ENCODE peak calls at places on chromosomes 16 and 17, in six cellular contexts. R is pancreas, Y is GM23248, F is colonic mucosa, P is tibial artery, O is heart right ventricle. Z is an unnamed sample.
A peak's percentile ranks its signal among the peaks of the same experiment; 100 is the strongest.

GRCh38 chr17:82598256-82599011 is 49.8 kb downstream of the WDR45B start:
- DNase-seq in Y (peak; percentile 79), F (no peak), O (no peak), R (no peak), P (no peak), Z (no peak)

GRCh38 chr16:19188406-19188805 is 20.4 kb downstream of the SYT17 start:
- DNase-seq in O (no peak), F (no peak), R (no peak), Y (no peak), P (no peak), Z (no peak)

GRCh38 chr16:12488371-12488770 is 315.3 kb downstream of the CPPED1 start:
- DNase-seq in O (no peak), Y (no peak), R (no peak), P (no peak), F (no peak), Z (no peak)

GRCh38 chr17:31094600-31095238 is at the start of gene NF1:
- DNase-seq in R (peak; percentile 97), Y (peak; percentile 99), F (peak; percentile 97), O (peak; percentile 96), P (peak; percentile 98), Z (peak; percentile 98)

GRCh38 chr16:83200005-83200779 is 573.4 kb downstream of the CDH13 start:
- DNase-seq in Y (peak; percentile 68), P (no peak), F (no peak), O (peak; percentile 11), R (no peak), Z (no peak)

GRCh38 chr17:72237223-72237622 is 116.4 kb downstream of the SOX9 start:
- DNase-seq in Y (no peak), O (no peak), P (no peak), R (no peak), F (no peak), Z (no peak)

GRCh38 chr17:50206604-50207293 is 5.3 kb upstream of the COL1A1 start:
- DNase-seq in P (peak; percentile 83), R (no peak), O (peak; percentile 52), F (peak; percentile 42), Y (peak; percentile 85), Z (no peak)

GRCh38 chr17:51121620-51122472 is 1.2 kb upstream of the SPAG9 start:
- DNase-seq in O (peak; percentile 78), F (peak; percentile 93), P (peak; percentile 96), Y (peak; percentile 99), R (peak; percentile 93), Z (peak; percentile 94)

GRCh38 chr17:55319933-55320593 is 55.3 kb downstream of the HLF start:
- DNase-seq in O (no peak), P (no peak), F (no peak), R (no peak), Y (no peak), Z (no peak)

GRCh38 chr17:75835315-75835987 is 8.8 kb downstream of the UNC13D start:
- DNase-seq in F (no peak), O (no peak), R (no peak), P (no peak), Y (peak; percentile 50), Z (no peak)

GRCh38 chr17:74514632-74515035 is 16.6 kb downstream of the CD300LB start:
- DNase-seq in R (no peak), Y (peak; percentile 76), F (no peak), O (no peak), P (no peak), Z (no peak)

GRCh38 chr17:67519801-67520251 is 142.7 kb downstream of the PITPNC1 start:
- DNase-seq in F (no peak), P (no peak), O (no peak), R (no peak), Y (no peak), Z (no peak)

GRCh38 chr17:14494161-14494560 is 193.3 kb downstream of the HS3ST3B1 start:
- DNase-seq in P (no peak), R (no peak), F (no peak), Y (no peak), O (no peak), Z (no peak)

GRCh38 chr16:11673091-11674000 is 5.1 kb downstream of the SNN start:
- DNase-seq in F (no peak), R (no peak), O (peak; percentile 56), Y (no peak), P (no peak), Z (no peak)

GRCh38 chr16:67077871-67078270 is 31.9 kb upstream of the PHAF1 start:
- DNase-seq in P (no peak), Y (no peak), F (no peak), R (no peak), O (no peak), Z (no peak)

GRCh38 chr17:32281011-32281451 is 15.4 kb downstream of the RHBDL3 start:
- DNase-seq in P (no peak), F (no peak), Y (no peak), R (peak; percentile 37), O (peak; percentile 69), Z (no peak)

GRCh38 chr17:50270430-50271172 is 3.7 kb upstream of the TMEM92 start:
- DNase-seq in P (peak; percentile 76), F (peak; percentile 41), Y (peak; percentile 81), R (no peak), O (peak; percentile 37), Z (peak; percentile 73)

GRCh38 chr16:48000622-48001021 is 155.2 kb downstream of the ABCC12 start:
- DNase-seq in F (no peak), Y (no peak), O (no peak), R (no peak), P (no peak), Z (no peak)

GRCh38 chr17:33686171-33686570 is 393.1 kb upstream of the ASIC2 start:
- DNase-seq in F (peak; percentile 21), Y (no peak), R (no peak), O (no peak), P (no peak), Z (no peak)

GRCh38 chr16:82050506-82050905 is 15.5 kb downstream of the HSD17B2 start:
- DNase-seq in F (no peak), O (no peak), P (no peak), Y (no peak), R (no peak), Z (no peak)

GRCh38 chr17:78524870-78525510 is 52.2 kb downstream of the DNAH17 start:
- DNase-seq in O (no peak), F (no peak), R (no peak), Y (no peak), P (no peak), Z (peak; percentile 54)

GRCh38 chr16:27822529-27823437 is 240.7 kb downstream of the GSG1L start:
- DNase-seq in R (no peak), P (no peak), Y (no peak), F (no peak), O (no peak), Z (peak; percentile 13)

GRCh38 chr17:80146121-80147034 is 550 bp downstream of the EIF4A3 start:
- DNase-seq in Y (peak; percentile 56), F (peak; percentile 31), R (peak; percentile 10), O (no peak), P (no peak), Z (no peak)

GRCh38 chr16:31201511-31202401 is 804 bp downstream of the PYCARD start:
- DNase-seq in F (peak; percentile 84), O (peak; percentile 44), R (no peak), P (no peak), Y (peak; percentile 45), Z (peak; percentile 66)

GRCh38 chr17:33968350-33969044 is 286.6 kb upstream of the CCL2 start:
- DNase-seq in R (no peak), P (no peak), Y (peak; percentile 10), F (no peak), O (no peak), Z (no peak)

GRCh38 chr17:74295625-74296547 is 21.9 kb downstream of the DNAI2 start:
- DNase-seq in R (no peak), O (no peak), F (no peak), P (no peak), Y (peak; percentile 40), Z (no peak)

GRCh38 chr16:54145881-54146280 is 140.7 kb downstream of the IRX3 start:
- DNase-seq in O (no peak), F (no peak), R (no peak), P (no peak), Y (no peak), Z (no peak)

GRCh38 chr17:8459109-8459508 is 23.4 kb downstream of the NDEL1 start:
- DNase-seq in P (no peak), R (peak; percentile 53), O (no peak), F (no peak), Y (no peak), Z (no peak)

GRCh38 chr17:66682293-66682692 is 152.6 kb upstream of the CACNG5 start:
- DNase-seq in O (no peak), P (no peak), R (no peak), F (no peak), Y (no peak), Z (no peak)

GRCh38 chr17:71301063-71301462 is 819.8 kb upstream of the SOX9 start:
- DNase-seq in R (no peak), P (no peak), F (no peak), O (no peak), Y (no peak), Z (no peak)

GRCh38 chr16:4847774-4848587 is 700 bp downstream of the UBN1 start:
- DNase-seq in P (peak; percentile 82), R (peak; percentile 67), F (peak; percentile 53), Y (peak; percentile 80), O (peak; percentile 61), Z (peak; percentile 79)
- H3K4me1 ChIP-seq in P (peaks cover 56% of the 10 kb centered on the region), R (peaks cover 22% of the 10 kb centered on the region), F (peaks cover 34% of the 10 kb centered on the region), Y (peaks cover 50% of the 10 kb centered on the region), O (peaks cover 63% of the 10 kb centered on the region), Z (peaks cover 58% of the 10 kb centered on the region)

DNA sequence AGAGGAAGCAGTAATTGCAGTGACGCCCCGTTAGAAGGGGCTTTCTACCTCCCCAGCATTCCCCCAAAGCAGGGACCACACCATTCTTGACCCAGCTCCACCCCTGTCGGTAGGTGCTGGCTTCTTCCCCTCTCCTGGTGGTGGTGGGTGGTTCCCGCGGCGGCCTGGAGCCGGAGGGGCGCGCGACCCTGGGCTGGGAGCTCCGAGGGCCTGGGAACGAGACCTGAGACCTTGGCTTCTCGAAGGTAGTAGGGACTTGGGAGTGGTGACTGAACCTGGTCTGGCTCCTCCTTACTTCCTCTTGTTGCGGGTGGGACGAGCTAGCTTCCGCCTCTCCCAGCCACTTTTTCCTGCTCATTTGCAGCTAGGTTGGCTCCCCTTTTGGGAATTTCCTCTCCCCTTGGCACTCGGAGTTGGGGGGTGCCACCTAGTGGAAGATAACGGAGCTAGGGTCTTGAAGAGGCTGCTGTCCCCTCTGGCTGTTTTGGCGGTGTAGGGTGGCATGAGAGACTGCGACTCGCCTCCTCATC is 460 bp downstream of the GRN start:
- DNase-seq in Y (peak; percentile 73), P (no peak), R (no peak), F (peak; percentile 75), O (no peak), Z (no peak)
- H3K27ac ChIP-seq in Y (peak overlapping the region; percentile 44), P (peak overlapping the region; percentile 82), R (peak overlapping the region; percentile 78), F (peak overlapping the region; percentile 93), O (peak overlapping the region; percentile 75), Z (peak overlapping the region; percentile 86)

DNA sequence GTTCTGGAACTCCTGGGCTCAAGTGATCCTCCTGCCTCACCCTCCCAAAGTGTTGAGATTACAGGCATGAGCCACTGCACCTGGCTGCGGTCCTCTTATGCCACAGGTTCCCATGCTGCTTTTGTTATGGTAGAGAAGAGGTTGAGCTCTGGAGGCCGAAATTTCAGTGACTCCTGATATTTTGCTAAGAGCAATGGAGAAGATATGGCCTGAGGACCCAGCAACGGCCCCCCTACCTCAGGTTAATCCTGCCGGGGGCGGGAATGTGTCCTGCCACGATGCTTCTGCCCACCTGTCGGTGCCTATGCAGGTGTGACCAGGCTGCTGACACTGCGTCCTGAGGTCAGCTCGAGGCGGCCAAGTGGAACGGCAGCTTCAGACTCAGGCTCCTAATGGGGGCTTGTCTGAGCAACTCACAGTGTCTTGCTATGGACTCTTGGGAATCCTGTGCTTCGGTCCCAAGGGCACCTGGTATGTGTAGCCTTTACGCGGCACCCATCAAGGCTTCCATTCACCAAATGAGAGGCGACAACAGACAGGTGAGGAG is 7.6 kb upstream of the SEC14L1 start:
- DNase-seq in R (no peak), Y (no peak), F (no peak), O (no peak), P (no peak), Z (no peak)
- H3K4me1 ChIP-seq in R (no peaks in the 10 kb centered on the region), Y (peaks cover 36% of the 10 kb centered on the region), F (no peaks in the 10 kb centered on the region), O (peaks cover 26% of the 10 kb centered on the region), P (peaks cover 16% of the 10 kb centered on the region), Z (peaks cover 20% of the 10 kb centered on the region)

GRCh38 chr17:42347606-42348005 is 40.6 kb downstream of the STAT3 start:
- DNase-seq in F (no peak), P (peak; percentile 15), O (no peak), Y (no peak), R (no peak), Z (no peak)
- H3K27ac ChIP-seq in F (no peak overlapping the region), P (peak overlapping the region; percentile 42), O (no peak overlapping the region), Y (peak overlapping the region; percentile 67), R (peak overlapping the region; percentile 33), Z (no peak overlapping the region)

Z was measured in upper lobe of right lung.